ENCODE peak calls at places on chromosomes 16 and 17, in five cellular contexts. One of them, this sample, is unnamed.

GRCh38 chr16:83345846-83346245 is 461.9 kb upstream of the HSBP1 start:
- DNase-seq in neural progenitor cell: peak; percentile 8
- DNase-seq in choroid plexus epithelial cell: no peak
- DNase-seq in stimulated activated CD4-positive, alpha-beta T cell treated with anti-CD3 and anti-CD28 coated beads, TNF-alpha, amount 100 ng/mL, for 1 hour: no peak
- DNase-seq in kidney glomerular epithelial cell: no peak
- DNase-seq in this sample: no peak

GRCh38 chr17:6913608-6914443 is 82.0 kb upstream of the ALOX12 start:
- DNase-seq in neural progenitor cell: peak; percentile 84
- DNase-seq in choroid plexus epithelial cell: peak; percentile 75
- DNase-seq in stimulated activated CD4-positive, alpha-beta T cell treated with anti-CD3 and anti-CD28 coated beads, TNF-alpha, amount 100 ng/mL, for 1 hour: peak; percentile 69
- DNase-seq in kidney glomerular epithelial cell: peak; percentile 8
- DNase-seq in this sample: peak; percentile 51

GRCh38 chr17:35082073-35082657 is 18.7 kb upstream of the RFFL start:
- DNase-seq in neural progenitor cell: no peak
- DNase-seq in choroid plexus epithelial cell: peak; percentile 73
- DNase-seq in stimulated activated CD4-positive, alpha-beta T cell treated with anti-CD3 and anti-CD28 coated beads, TNF-alpha, amount 100 ng/mL, for 1 hour: no peak
- DNase-seq in kidney glomerular epithelial cell: peak; percentile 75
- DNase-seq in this sample: peak; percentile 50

GRCh38 chr17:1143573-1143972 is 36.2 kb downstream of the ABR start:
- DNase-seq in neural progenitor cell: peak; percentile 93
- DNase-seq in choroid plexus epithelial cell: peak; percentile 47
- DNase-seq in stimulated activated CD4-positive, alpha-beta T cell treated with anti-CD3 and anti-CD28 coated beads, TNF-alpha, amount 100 ng/mL, for 1 hour: no peak
- DNase-seq in kidney glomerular epithelial cell: peak; percentile 2
- DNase-seq in this sample: no peak

GRCh38 chr16:84144301-84144858 is 597 bp downstream of the HSDL1 start:
- DNase-seq in neural progenitor cell: peak; percentile 62
- DNase-seq in choroid plexus epithelial cell: peak; percentile 24
- DNase-seq in stimulated activated CD4-positive, alpha-beta T cell treated with anti-CD3 and anti-CD28 coated beads, TNF-alpha, amount 100 ng/mL, for 1 hour: peak; percentile 24
- DNase-seq in kidney glomerular epithelial cell: no peak
- DNase-seq in this sample: peak; percentile 33

GRCh38 chr16:85689950-85690320 is 1.2 kb upstream of the GINS2 start:
- DNase-seq in neural progenitor cell: peak; percentile 16
- DNase-seq in choroid plexus epithelial cell: no peak
- DNase-seq in stimulated activated CD4-positive, alpha-beta T cell treated with anti-CD3 and anti-CD28 coated beads, TNF-alpha, amount 100 ng/mL, for 1 hour: no peak
- DNase-seq in kidney glomerular epithelial cell: no peak
- DNase-seq in this sample: no peak

GRCh38 chr16:82639666-82640336 is 13.0 kb downstream of the CDH13 start:
- DNase-seq in neural progenitor cell: peak; percentile 82
- DNase-seq in choroid plexus epithelial cell: peak; percentile 80
- DNase-seq in stimulated activated CD4-positive, alpha-beta T cell treated with anti-CD3 and anti-CD28 coated beads, TNF-alpha, amount 100 ng/mL, for 1 hour: peak; percentile 33
- DNase-seq in kidney glomerular epithelial cell: peak; percentile 21
- DNase-seq in this sample: peak; percentile 74

GRCh38 chr17:50047488-50048126 is 8.3 kb upstream of the ITGA3 start:
- DNase-seq in neural progenitor cell: no peak
- DNase-seq in choroid plexus epithelial cell: no peak
- DNase-seq in stimulated activated CD4-positive, alpha-beta T cell treated with anti-CD3 and anti-CD28 coated beads, TNF-alpha, amount 100 ng/mL, for 1 hour: no peak
- DNase-seq in kidney glomerular epithelial cell: peak; percentile 96
- DNase-seq in this sample: peak; percentile 93

GRCh38 chr16:88454315-88455057 is 1.4 kb downstream of the ZFPM1 start:
- DNase-seq in neural progenitor cell: peak; percentile 56
- DNase-seq in choroid plexus epithelial cell: no peak
- DNase-seq in stimulated activated CD4-positive, alpha-beta T cell treated with anti-CD3 and anti-CD28 coated beads, TNF-alpha, amount 100 ng/mL, for 1 hour: no peak
- DNase-seq in kidney glomerular epithelial cell: no peak
- DNase-seq in this sample: no peak

GRCh38 chr17:58755269-58755576 is 431 bp upstream of the PPM1E start:
- DNase-seq in neural progenitor cell: no peak
- DNase-seq in choroid plexus epithelial cell: no peak
- DNase-seq in stimulated activated CD4-positive, alpha-beta T cell treated with anti-CD3 and anti-CD28 coated beads, TNF-alpha, amount 100 ng/mL, for 1 hour: no peak
- DNase-seq in kidney glomerular epithelial cell: no peak
- DNase-seq in this sample: no peak

GRCh38 chr17:46726106-46726670 is 92.3 kb downstream of the WNT3 start:
- DNase-seq in neural progenitor cell: no peak
- DNase-seq in choroid plexus epithelial cell: no peak
- DNase-seq in stimulated activated CD4-positive, alpha-beta T cell treated with anti-CD3 and anti-CD28 coated beads, TNF-alpha, amount 100 ng/mL, for 1 hour: no peak
- DNase-seq in kidney glomerular epithelial cell: peak; percentile 38
- DNase-seq in this sample: no peak

GRCh38 chr16:10791048-10791447 is 27.5 kb downstream of the TVP23A start:
- DNase-seq in neural progenitor cell: no peak
- DNase-seq in choroid plexus epithelial cell: no peak
- DNase-seq in stimulated activated CD4-positive, alpha-beta T cell treated with anti-CD3 and anti-CD28 coated beads, TNF-alpha, amount 100 ng/mL, for 1 hour: no peak
- DNase-seq in kidney glomerular epithelial cell: no peak
- DNase-seq in this sample: no peak

GRCh38 chr17:51957746-51958145 is 200.8 kb downstream of the CA10 start:
- DNase-seq in neural progenitor cell: no peak
- DNase-seq in choroid plexus epithelial cell: no peak
- DNase-seq in stimulated activated CD4-positive, alpha-beta T cell treated with anti-CD3 and anti-CD28 coated beads, TNF-alpha, amount 100 ng/mL, for 1 hour: no peak
- DNase-seq in kidney glomerular epithelial cell: no peak
- DNase-seq in this sample: no peak

GRCh38 chr16:12627394-12627793 is 176.3 kb downstream of the CPPED1 start:
- DNase-seq in neural progenitor cell: no peak
- DNase-seq in choroid plexus epithelial cell: no peak
- DNase-seq in stimulated activated CD4-positive, alpha-beta T cell treated with anti-CD3 and anti-CD28 coated beads, TNF-alpha, amount 100 ng/mL, for 1 hour: no peak
- DNase-seq in kidney glomerular epithelial cell: no peak
- DNase-seq in this sample: no peak

GRCh38 chr16:30997887-30998711 is 12.3 kb downstream of the STX1B start:
- DNase-seq in neural progenitor cell: no peak
- DNase-seq in choroid plexus epithelial cell: peak; percentile 77
- DNase-seq in stimulated activated CD4-positive, alpha-beta T cell treated with anti-CD3 and anti-CD28 coated beads, TNF-alpha, amount 100 ng/mL, for 1 hour: no peak
- DNase-seq in kidney glomerular epithelial cell: peak; percentile 86
- DNase-seq in this sample: peak; percentile 80

GRCh38 chr16:69187387-69187890 is 475 bp downstream of the SNTB2 start:
- DNase-seq in neural progenitor cell: peak; percentile 78
- DNase-seq in choroid plexus epithelial cell: no peak
- DNase-seq in stimulated activated CD4-positive, alpha-beta T cell treated with anti-CD3 and anti-CD28 coated beads, TNF-alpha, amount 100 ng/mL, for 1 hour: peak; percentile 19
- DNase-seq in kidney glomerular epithelial cell: no peak
- DNase-seq in this sample: peak; percentile 55

GRCh38 chr16:77190190-77190477 is 856 bp upstream of the MON1B start:
- DNase-seq in neural progenitor cell: no peak
- DNase-seq in choroid plexus epithelial cell: no peak
- DNase-seq in stimulated activated CD4-positive, alpha-beta T cell treated with anti-CD3 and anti-CD28 coated beads, TNF-alpha, amount 100 ng/mL, for 1 hour: no peak
- DNase-seq in kidney glomerular epithelial cell: no peak
- DNase-seq in this sample: no peak

GRCh38 chr17:33258291-33258690 is 34.8 kb downstream of the ASIC2 start:
- DNase-seq in neural progenitor cell: no peak
- DNase-seq in choroid plexus epithelial cell: no peak
- DNase-seq in stimulated activated CD4-positive, alpha-beta T cell treated with anti-CD3 and anti-CD28 coated beads, TNF-alpha, amount 100 ng/mL, for 1 hour: no peak
- DNase-seq in kidney glomerular epithelial cell: peak; percentile 50
- DNase-seq in this sample: no peak

This sample was measured in SJSA1.